ENCODE peak calls at places on chromosomes 2 and 18, in nine cellular contexts. M is right lobe of liver, R is upper lobe of left lung, U is transverse colon, V is GM12891, J is tibial nerve, A is HCT116, D is sigmoid colon, H is body of pancreas. T is an unnamed sample.

GRCh38 chr18:31401156-31402025 is 24.8 kb downstream of the DSG4 start:
- DNase-seq in M (peak; percentile 53), R (no peak), U (no peak), V (no peak), J (no peak), A (no peak), D (no peak), H (peak; percentile 11), T (no peak)

GRCh38 chr2:235002198-235003095 is 50.6 kb downstream of the SH3BP4 start:
- DNase-seq in M (no peak), R (no peak), U (no peak), V (no peak), J (no peak), A (no peak), D (peak; percentile 53), H (peak; percentile 84), T (no peak)

GRCh38 chr2:29223851-29224692 is 108.9 kb downstream of the CLIP4 start:
- DNase-seq in M (peak; percentile 47), R (peak; percentile 60), U (peak; percentile 26), V (no peak), J (peak; percentile 38), A (no peak), D (peak; percentile 80), H (peak; percentile 20), T (no peak)

GRCh38 chr2:42977236-42978174 is 185.1 kb upstream of the HAAO start:
- DNase-seq in M (peak; percentile 42), R (no peak), U (no peak), V (no peak), J (no peak), A (no peak), D (peak; percentile 43), H (peak; percentile 25), T (no peak)

GRCh38 chr2:239289545-239289944 is 111.3 kb downstream of the HDAC4 start:
- DNase-seq in M (no peak), R (no peak), U (peak; percentile 6), V (no peak), J (peak; percentile 5), A (no peak), D (peak; percentile 61), H (peak; percentile 1), T (no peak)

GRCh38 chr2:66389651-66390131 is 45.2 kb upstream of the MEIS1 start:
- DNase-seq in M (no peak), R (peak; percentile 20), U (no peak), V (no peak), J (no peak), A (no peak), D (no peak), H (no peak), T (no peak)

GRCh38 chr2:60472026-60472425 is 81.4 kb downstream of the BCL11A start:
- DNase-seq in M (no peak), R (no peak), U (no peak), V (no peak), J (no peak), A (no peak), D (no peak), H (no peak), T (no peak)

GRCh38 chr2:216221806-216222205 is 112.7 kb downstream of the XRCC5 start:
- DNase-seq in M (no peak), R (no peak), U (no peak), V (no peak), J (no peak), A (no peak), D (no peak), H (no peak), T (no peak)

GRCh38 chr18:57925706-57926105 is 118.3 kb upstream of the NEDD4L start:
- DNase-seq in M (no peak), R (no peak), U (no peak), V (no peak), J (no peak), A (no peak), D (no peak), H (no peak), T (no peak)

GRCh38 chr2:23506460-23507266 is 121.7 kb downstream of the KLHL29 start:
- DNase-seq in M (no peak), R (peak; percentile 44), U (no peak), V (no peak), J (no peak), A (no peak), D (no peak), H (no peak), T (no peak)

GRCh38 chr18:65754121-65754520 is 3.3 kb downstream of the CDH7 start:
- DNase-seq in M (no peak), R (no peak), U (no peak), V (no peak), J (no peak), A (no peak), D (no peak), H (no peak), T (no peak)

GRCh38 chr2:134218928-134219707 is 34.8 kb upstream of the MGAT5 start:
- DNase-seq in M (no peak), R (peak; percentile 60), U (peak; percentile 45), V (no peak), J (no peak), A (no peak), D (no peak), H (no peak), T (no peak)

GRCh38 chr2:197266477-197266876 is 44.1 kb downstream of the ANKRD44 start:
- DNase-seq in M (no peak), R (no peak), U (no peak), V (no peak), J (no peak), A (no peak), D (no peak), H (no peak), T (no peak)

GRCh38 chr2:197263077-197263476 is 47.5 kb downstream of the ANKRD44 start:
- DNase-seq in M (no peak), R (no peak), U (no peak), V (no peak), J (no peak), A (no peak), D (no peak), H (no peak), T (no peak)

GRCh38 chr2:197261808-197262226 is 48.8 kb downstream of the ANKRD44 start:
- DNase-seq in M (no peak), R (no peak), U (no peak), V (no peak), J (no peak), A (no peak), D (no peak), H (no peak), T (no peak)

GRCh38 chr2:197265931-197266330 is 44.6 kb downstream of the ANKRD44 start:
- DNase-seq in M (no peak), R (no peak), U (no peak), V (no peak), J (no peak), A (no peak), D (no peak), H (no peak), T (no peak)

DNA sequence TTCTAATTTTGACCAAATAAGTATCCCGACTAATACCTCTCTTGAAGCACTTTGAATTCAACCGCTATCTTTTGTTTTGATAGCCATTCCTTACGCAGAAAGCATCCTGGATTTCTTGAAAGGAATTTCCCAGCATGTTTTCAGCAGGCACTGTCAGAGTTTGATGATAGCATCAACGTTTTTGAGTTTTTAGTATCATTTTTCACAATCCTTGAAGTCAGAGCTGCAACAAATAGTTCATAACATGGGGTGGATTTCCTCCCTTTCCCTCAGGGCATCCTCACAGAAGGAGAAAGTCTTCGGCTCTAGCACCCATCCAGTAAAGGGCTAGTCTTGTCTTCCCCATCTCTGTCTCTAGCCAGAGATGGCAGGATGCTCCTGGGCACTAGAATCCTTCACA is 46.2 kb downstream of the ANKRD44 start:
- DNase-seq in M (no peak), R (no peak), U (no peak), V (no peak), J (no peak), A (no peak), D (no peak), H (no peak), T (no peak)
- TF ChIP-seq POLR2A in M (no peak), R (no peak), U (no peak), V (no peak), J (no peak), A (no peak), D (no peak), H (no peak), T (no peak)

GRCh38 chr2:74440378-74441110 is 1.2 kb downstream of the RTKN start:
- DNase-seq in M (peak; percentile 92), R (peak; percentile 88), U (peak; percentile 89), V (peak; percentile 98), J (peak; percentile 77), A (peak; percentile 80), D (peak; percentile 95), H (peak; percentile 91), T (peak; percentile 99)
- TF ChIP-seq POLR2A in M (peak; percentile 45), R (no peak), U (peak; percentile 59), V (peak; percentile 44), J (peak; percentile 45), A (no peak), D (peak; percentile 42), H (peak; percentile 68), T (peak; percentile 55)

GRCh38 chr2:65067806-65068553 is 11.8 kb downstream of the CEP68 start:
- DNase-seq in M (no peak), R (no peak), U (no peak), V (no peak), J (no peak), A (no peak), D (no peak), H (no peak), T (no peak)

GRCh38 chr2:65061910-65062339 is 5.7 kb downstream of the CEP68 start:
- DNase-seq in M (peak; percentile 33), R (no peak), U (no peak), V (no peak), J (no peak), A (no peak), D (no peak), H (peak; percentile 93), T (no peak)

GRCh38 chr2:65063426-65063825 is 7.2 kb downstream of the CEP68 start:
- DNase-seq in M (no peak), R (no peak), U (no peak), V (no peak), J (no peak), A (no peak), D (no peak), H (no peak), T (no peak)

GRCh38 chr2:65062843-65063242 is 6.6 kb downstream of the CEP68 start:
- DNase-seq in M (no peak), R (no peak), U (no peak), V (no peak), J (no peak), A (no peak), D (no peak), H (no peak), T (no peak)

GRCh38 chr2:65064728-65065552 is 8.7 kb downstream of the CEP68 start:
- DNase-seq in M (no peak), R (peak; percentile 82), U (peak; percentile 54), V (peak; percentile 32), J (peak; percentile 26), A (no peak), D (peak; percentile 83), H (peak; percentile 62), T (peak; percentile 56)
- TF ChIP-seq POLR2A in M (no peak), R (no peak), U (no peak), V (no peak), J (no peak), A (no peak), D (no peak), H (no peak), T (no peak)

DNA sequence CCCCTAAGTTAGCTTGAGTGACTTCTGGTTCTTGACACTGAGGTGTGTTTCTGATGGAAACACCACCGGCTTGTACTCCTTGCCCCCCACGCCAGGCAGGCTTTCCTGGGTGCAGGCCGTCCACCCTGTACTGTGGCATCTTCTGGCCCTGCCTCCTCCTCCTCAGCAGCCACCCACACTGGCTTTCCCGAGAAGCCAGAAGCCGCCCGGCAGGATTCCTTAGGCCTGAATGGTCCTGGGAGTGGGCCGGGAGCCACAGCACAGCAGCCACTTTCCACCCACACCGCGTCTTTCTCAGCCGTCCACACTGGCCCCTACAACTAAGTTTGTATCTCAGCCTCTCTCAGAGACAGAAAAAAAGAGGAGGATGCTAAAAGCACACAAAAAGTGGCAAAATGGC is 2.1 kb upstream of the HSBP1L1 start:
- DNase-seq in M (no peak), R (peak; percentile 81), U (no peak), V (no peak), J (no peak), A (peak; percentile 33), D (peak; percentile 17), H (no peak), T (no peak)
- TF ChIP-seq POLR2A in M (no peak), R (no peak), U (no peak), V (no peak), J (no peak), A (no peak), D (no peak), H (no peak), T (no peak)

T was measured in GM12892.